ENCODE peak calls at places on chromosomes 3 and 15, in six cellular contexts. One of them, this sample, is unnamed.

GRCh38 chr3:113697192-113698090 is 999 bp upstream of the USF3 start:
- DNase-seq in heart left ventricle: no peak
- DNase-seq in upper lobe of left lung: peak
- DNase-seq in GM12892: no peak
- DNase-seq in IMR-90: peak
- DNase-seq in vagina: peak
- DNase-seq in this sample: no peak

GRCh38 chr3:108393128-108393900 is 97.0 kb downstream of the HHLA2 start:
- DNase-seq in heart left ventricle: no peak
- DNase-seq in upper lobe of left lung: no peak
- DNase-seq in GM12892: no peak
- DNase-seq in IMR-90: no peak
- DNase-seq in vagina: no peak
- DNase-seq in this sample: no peak

GRCh38 chr3:132783152-132783551 is 60.9 kb upstream of the NPHP3 start:
- DNase-seq in heart left ventricle: no peak
- DNase-seq in upper lobe of left lung: no peak
- DNase-seq in GM12892: no peak
- DNase-seq in IMR-90: no peak
- DNase-seq in vagina: no peak
- DNase-seq in this sample: no peak

GRCh38 chr15:80188293-80188692 is 35.5 kb downstream of the FAH start:
- DNase-seq in heart left ventricle: no peak
- DNase-seq in upper lobe of left lung: no peak
- DNase-seq in GM12892: no peak
- DNase-seq in IMR-90: no peak
- DNase-seq in vagina: no peak
- DNase-seq in this sample: no peak

GRCh38 chr15:64731807-64732151 is 43.6 kb downstream of the RBPMS2 start:
- DNase-seq in heart left ventricle: no peak
- DNase-seq in upper lobe of left lung: no peak
- DNase-seq in GM12892: no peak
- DNase-seq in IMR-90: no peak
- DNase-seq in vagina: no peak
- DNase-seq in this sample: no peak

GRCh38 chr3:195100903-195101591 is 169.9 kb downstream of the XXYLT1 start:
- DNase-seq in heart left ventricle: peak
- DNase-seq in upper lobe of left lung: peak
- DNase-seq in GM12892: no peak
- DNase-seq in IMR-90: peak
- DNase-seq in vagina: no peak
- DNase-seq in this sample: no peak

GRCh38 chr3:12430086-12430485 is 54.2 kb upstream of the TSEN2 start:
- DNase-seq in heart left ventricle: no peak
- DNase-seq in upper lobe of left lung: no peak
- DNase-seq in GM12892: no peak
- DNase-seq in IMR-90: no peak
- DNase-seq in vagina: no peak
- DNase-seq in this sample: no peak

GRCh38 chr3:11271986-11272904 is at the start of gene ATG7:
- DNase-seq in heart left ventricle: peak
- DNase-seq in upper lobe of left lung: peak
- DNase-seq in GM12892: peak
- DNase-seq in IMR-90: peak
- DNase-seq in vagina: peak
- DNase-seq in this sample: peak

GRCh38 chr15:83112233-83112958 is 5.0 kb downstream of the TM6SF1 start:
- DNase-seq in heart left ventricle: peak
- DNase-seq in upper lobe of left lung: peak
- DNase-seq in GM12892: no peak
- DNase-seq in IMR-90: peak
- DNase-seq in vagina: no peak
- DNase-seq in this sample: no peak

GRCh38 chr3:71127463-71128243 is 455.9 kb downstream of the FOXP1 start:
- DNase-seq in heart left ventricle: no peak
- DNase-seq in upper lobe of left lung: no peak
- DNase-seq in GM12892: no peak
- DNase-seq in IMR-90: peak
- DNase-seq in vagina: no peak
- DNase-seq in this sample: no peak

GRCh38 chr3:53804697-53805462 is 41.3 kb downstream of the CHDH start:
- DNase-seq in heart left ventricle: no peak
- DNase-seq in upper lobe of left lung: no peak
- DNase-seq in GM12892: peak
- DNase-seq in IMR-90: peak
- DNase-seq in vagina: no peak
- DNase-seq in this sample: no peak

GRCh38 chr15:82043726-82044372 is 2.0 kb downstream of the MEX3B start:
- DNase-seq in heart left ventricle: no peak
- DNase-seq in upper lobe of left lung: no peak
- DNase-seq in GM12892: no peak
- DNase-seq in IMR-90: no peak
- DNase-seq in vagina: no peak
- DNase-seq in this sample: no peak

GRCh38 chr15:72873379-72874233 is 90.0 kb upstream of the ADPGK start:
- DNase-seq in heart left ventricle: no peak
- DNase-seq in upper lobe of left lung: no peak
- DNase-seq in GM12892: no peak
- DNase-seq in IMR-90: no peak
- DNase-seq in vagina: peak
- DNase-seq in this sample: peak

GRCh38 chr3:126544596-126545281 is 14.0 kb downstream of the C3orf22 start:
- DNase-seq in heart left ventricle: peak
- DNase-seq in upper lobe of left lung: peak
- DNase-seq in GM12892: no peak
- DNase-seq in IMR-90: no peak
- DNase-seq in vagina: no peak
- DNase-seq in this sample: peak

GRCh38 chr3:52712291-52713212 is 6.6 kb downstream of the SPCS1 start:
- DNase-seq in heart left ventricle: no peak
- DNase-seq in upper lobe of left lung: no peak
- DNase-seq in GM12892: no peak
- DNase-seq in IMR-90: no peak
- DNase-seq in vagina: no peak
- DNase-seq in this sample: no peak

GRCh38 chr3:9101286-9101685 is 138.0 kb upstream of the RAD18 start:
- DNase-seq in heart left ventricle: no peak
- DNase-seq in upper lobe of left lung: no peak
- DNase-seq in GM12892: no peak
- DNase-seq in IMR-90: no peak
- DNase-seq in vagina: no peak
- DNase-seq in this sample: no peak

GRCh38 chr3:2156244-2156847 is 57.7 kb downstream of the CNTN4 start:
- DNase-seq in heart left ventricle: no peak
- DNase-seq in upper lobe of left lung: peak
- DNase-seq in GM12892: no peak
- DNase-seq in IMR-90: no peak
- DNase-seq in vagina: no peak
- DNase-seq in this sample: no peak

GRCh38 chr15:78396976-78397375 is 41.0 kb upstream of the IREB2 start:
- DNase-seq in heart left ventricle: no peak
- DNase-seq in upper lobe of left lung: peak
- DNase-seq in GM12892: no peak
- DNase-seq in IMR-90: peak
- DNase-seq in vagina: no peak
- DNase-seq in this sample: peak

GRCh38 chr15:41894791-41895463 is 1.1 kb upstream of the SPTBN5 start:
- DNase-seq in heart left ventricle: peak
- DNase-seq in upper lobe of left lung: peak
- DNase-seq in GM12892: peak
- DNase-seq in IMR-90: peak
- DNase-seq in vagina: no peak
- DNase-seq in this sample: peak
- TF ChIP-seq POLR2A in heart left ventricle: no peak
- TF ChIP-seq POLR2A in upper lobe of left lung: no peak
- TF ChIP-seq POLR2A in GM12892: no peak
- TF ChIP-seq POLR2A in IMR-90: no peak
- TF ChIP-seq POLR2A in vagina: no peak
- TF ChIP-seq POLR2A in this sample: no peak

GRCh38 chr3:128112406-128112968 is 11.1 kb downstream of the RUVBL1 start:
- DNase-seq in heart left ventricle: no peak
- DNase-seq in upper lobe of left lung: no peak
- DNase-seq in GM12892: no peak
- DNase-seq in IMR-90: peak
- DNase-seq in vagina: no peak
- DNase-seq in this sample: no peak

GRCh38 chr3:128111147-128111546 is 12.5 kb downstream of the RUVBL1 start:
- DNase-seq in heart left ventricle: no peak
- DNase-seq in upper lobe of left lung: no peak
- DNase-seq in GM12892: no peak
- DNase-seq in IMR-90: no peak
- DNase-seq in vagina: no peak
- DNase-seq in this sample: no peak

GRCh38 chr3:128113817-128114794 is 9.5 kb downstream of the RUVBL1 start:
- DNase-seq in heart left ventricle: no peak
- DNase-seq in upper lobe of left lung: no peak
- DNase-seq in GM12892: no peak
- DNase-seq in IMR-90: no peak
- DNase-seq in vagina: no peak
- DNase-seq in this sample: no peak
- TF ChIP-seq POLR2A in heart left ventricle: no peak
- TF ChIP-seq POLR2A in upper lobe of left lung: no peak
- TF ChIP-seq POLR2A in GM12892: no peak
- TF ChIP-seq POLR2A in IMR-90: no peak
- TF ChIP-seq POLR2A in vagina: no peak
- TF ChIP-seq POLR2A in this sample: no peak

GRCh38 chr3:154568064-154568463 is 138.1 kb upstream of the GPR149 start:
- DNase-seq in heart left ventricle: no peak
- DNase-seq in upper lobe of left lung: no peak
- DNase-seq in GM12892: no peak
- DNase-seq in IMR-90: no peak
- DNase-seq in vagina: no peak
- DNase-seq in this sample: no peak
- TF ChIP-seq POLR2A in heart left ventricle: no peak
- TF ChIP-seq POLR2A in upper lobe of left lung: no peak
- TF ChIP-seq POLR2A in GM12892: no peak
- TF ChIP-seq POLR2A in IMR-90: no peak
- TF ChIP-seq POLR2A in vagina: no peak
- TF ChIP-seq POLR2A in this sample: no peak

DNA sequence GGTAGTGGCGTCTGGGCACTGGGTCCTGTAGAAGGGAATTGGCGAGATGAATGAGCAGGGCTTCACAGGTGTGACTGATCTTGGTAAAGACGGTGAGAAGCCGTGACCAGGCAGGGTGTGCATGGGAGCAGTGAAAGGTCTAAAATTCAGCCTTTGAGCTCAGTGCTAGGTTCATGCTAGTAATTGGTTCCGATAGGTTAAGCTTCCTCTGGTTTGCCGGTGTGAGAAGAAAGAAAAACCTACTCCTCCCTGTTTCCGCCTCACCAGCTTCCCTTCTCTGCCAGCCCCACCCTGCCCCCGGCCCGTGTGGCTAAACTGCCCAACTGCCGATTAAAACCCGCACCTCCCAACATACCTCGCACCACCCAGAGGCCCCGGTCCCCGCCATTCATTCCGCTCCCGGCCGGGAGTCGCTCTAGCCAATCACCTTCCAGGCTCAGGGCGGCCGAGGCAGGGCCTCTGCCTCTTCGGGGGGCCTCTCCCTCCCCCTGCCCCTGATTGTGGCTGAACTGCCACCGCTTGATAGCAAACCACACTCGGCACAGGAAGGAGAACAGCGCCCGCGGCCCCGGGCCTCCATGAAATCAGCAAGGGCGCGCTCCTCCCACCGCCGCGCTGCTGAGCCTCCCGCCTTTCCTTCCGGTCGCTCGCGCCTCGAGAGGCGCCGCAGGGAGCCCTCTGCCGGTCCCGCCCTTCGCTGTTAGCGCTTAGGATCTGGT is 7.3 kb upstream of the NRROS start:
- DNase-seq in heart left ventricle: peak
- DNase-seq in upper lobe of left lung: peak
- DNase-seq in GM12892: peak
- DNase-seq in IMR-90: peak
- DNase-seq in vagina: no peak
- DNase-seq in this sample: peak
- TF ChIP-seq POLR2A in heart left ventricle: peak
- TF ChIP-seq POLR2A in upper lobe of left lung: peak
- TF ChIP-seq POLR2A in GM12892: peak
- TF ChIP-seq POLR2A in IMR-90: peak
- TF ChIP-seq POLR2A in vagina: peak
- TF ChIP-seq POLR2A in this sample: no peak

GRCh38 chr3:192917258-192917507 is 473 bp downstream of the MB21D2 start:
- DNase-seq in heart left ventricle: no peak
- DNase-seq in upper lobe of left lung: no peak
- DNase-seq in GM12892: no peak
- DNase-seq in IMR-90: no peak
- DNase-seq in vagina: no peak
- DNase-seq in this sample: no peak
- TF ChIP-seq POLR2A in heart left ventricle: no peak
- TF ChIP-seq POLR2A in upper lobe of left lung: no peak
- TF ChIP-seq POLR2A in GM12892: no peak
- TF ChIP-seq POLR2A in IMR-90: no peak
- TF ChIP-seq POLR2A in vagina: no peak
- TF ChIP-seq POLR2A in this sample: no peak

DNA sequence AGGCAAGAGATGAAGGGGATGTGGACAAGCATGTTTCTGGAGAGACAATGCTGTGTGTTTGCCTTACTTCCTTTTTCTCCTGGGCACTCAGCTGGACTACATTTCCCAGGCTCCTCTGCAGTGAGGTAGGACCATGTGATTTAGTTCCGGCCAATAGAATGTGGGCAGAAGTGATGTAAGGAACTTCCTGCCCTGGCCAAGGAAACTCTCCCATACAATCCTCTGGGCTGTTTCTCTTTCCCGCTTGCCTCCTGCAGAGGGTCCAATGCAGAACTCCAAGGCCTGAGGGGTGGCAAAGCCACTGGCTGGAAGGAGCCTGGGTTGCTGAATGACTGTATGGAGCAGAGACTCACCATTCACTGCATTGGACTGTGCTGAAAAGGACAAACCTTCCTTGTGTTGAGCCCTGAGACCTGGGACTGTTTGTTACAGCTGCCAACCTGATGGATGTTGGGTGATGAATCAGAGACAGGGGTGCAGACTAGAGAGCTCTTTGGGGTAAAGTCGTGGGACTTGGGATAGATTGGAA is 82.7 kb upstream of the SLC6A6 start:
- DNase-seq in heart left ventricle: no peak
- DNase-seq in upper lobe of left lung: peak
- DNase-seq in GM12892: peak
- DNase-seq in IMR-90: peak
- DNase-seq in vagina: no peak
- DNase-seq in this sample: peak
- TF ChIP-seq POLR2A in heart left ventricle: no peak
- TF ChIP-seq POLR2A in upper lobe of left lung: no peak
- TF ChIP-seq POLR2A in GM12892: no peak
- TF ChIP-seq POLR2A in IMR-90: no peak
- TF ChIP-seq POLR2A in vagina: no peak
- TF ChIP-seq POLR2A in this sample: no peak

GRCh38 chr3:4979401-4980228 is at the start of gene BHLHE40:
- DNase-seq in heart left ventricle: peak
- DNase-seq in upper lobe of left lung: no peak
- DNase-seq in GM12892: no peak
- DNase-seq in IMR-90: no peak
- DNase-seq in vagina: no peak
- DNase-seq in this sample: no peak
- TF ChIP-seq POLR2A in heart left ventricle: peak
- TF ChIP-seq POLR2A in upper lobe of left lung: peak
- TF ChIP-seq POLR2A in GM12892: peak
- TF ChIP-seq POLR2A in IMR-90: peak
- TF ChIP-seq POLR2A in vagina: peak
- TF ChIP-seq POLR2A in this sample: peak